ENCODE peak calls at places on chromosomes 16 and 17, in four cellular contexts. R is lung; F is psoas muscle; O is CD8-positive, alpha-beta T cell. U is an unnamed sample.

GRCh38 chr17:38868095-38868967 is 1.5 kb upstream of the LASP1 start:
- DNase-seq in R (peak; percentile 32), F (peak; percentile 65), O (no peak), U (peak; percentile 83)

GRCh38 chr16:71383054-71383773 is 24.7 kb downstream of the CALB2 start:
- DNase-seq in R (no peak), F (no peak), O (no peak), U (no peak)

GRCh38 chr16:81524382-81524781 is 79.8 kb downstream of the CMIP start:
- DNase-seq in R (no peak), F (no peak), O (peak; percentile 84), U (no peak)

GRCh38 chr16:12315330-12316138 is 339.0 kb downstream of the SNX29 start:
- DNase-seq in R (no peak), F (no peak), O (no peak), U (no peak)

GRCh38 chr17:52762147-52762793 is 603.8 kb upstream of the CA10 start:
- DNase-seq in R (no peak), F (no peak), O (no peak), U (no peak)

GRCh38 chr17:2053380-2054261 is 1.3 kb upstream of the HIC1 start:
- DNase-seq in R (no peak), F (peak; percentile 83), O (peak; percentile 83), U (peak; percentile 93)

GRCh38 chr17:61426482-61427304 is 25.5 kb upstream of the TBX4 start:
- DNase-seq in R (no peak), F (no peak), O (no peak), U (no peak)

GRCh38 chr17:63698381-63698885 is 1.5 kb downstream of the LIMD2 start:
- DNase-seq in R (no peak), F (no peak), O (peak; percentile 26), U (no peak)

GRCh38 chr17:45656527-45657181 is 127.5 kb upstream of the CRHR1 start:
- DNase-seq in R (no peak), F (no peak), O (no peak), U (no peak)

GRCh38 chr17:1710807-1711553 is 803 bp upstream of the TLCD2 start:
- DNase-seq in R (no peak), F (no peak), O (no peak), U (no peak)

GRCh38 chr17:35213412-35213925 is 19.3 kb upstream of the SLC35G3 start:
- DNase-seq in R (no peak), F (no peak), O (no peak), U (no peak)

GRCh38 chr16:4958510-4959111 is 481 bp downstream of the SEC14L5 start:
- DNase-seq in R (no peak), F (no peak), O (no peak), U (no peak)

GRCh38 chr16:67923414-67924127 is 8.1 kb downstream of the CTRL start:
- DNase-seq in R (no peak), F (no peak), O (peak; percentile 3), U (no peak)

GRCh38 chr17:38730526-38731379 is 612 bp downstream of the CISD3 start:
- DNase-seq in R (peak; percentile 82), F (peak; percentile 80), O (no peak), U (peak; percentile 93)

GRCh38 chr16:1914084-1914608 is 4.1 kb downstream of the HS3ST6 start:
- DNase-seq in R (no peak), F (no peak), O (no peak), U (no peak)

GRCh38 chr16:1330260-1330914 is 3.1 kb upstream of the BAIAP3 start:
- DNase-seq in R (no peak), F (no peak), O (no peak), U (no peak)

GRCh38 chr17:77322534-77323412 is 182.0 kb downstream of the SEC14L1 start:
- DNase-seq in R (peak; percentile 75), F (peak; percentile 91), O (no peak), U (peak; percentile 95)

GRCh38 chr16:49348408-49349176 is 25.0 kb upstream of the C16orf78 start:
- DNase-seq in R (no peak), F (no peak), O (no peak), U (no peak)

GRCh38 chr16:18833707-18834505 is 32.6 kb upstream of the ARL6IP1 start:
- DNase-seq in R (no peak), F (no peak), O (no peak), U (no peak)

GRCh38 chr17:64229815-64230550 is 33.1 kb downstream of the TEX2 start:
- DNase-seq in R (no peak), F (no peak), O (no peak), U (no peak)

GRCh38 chr17:159609-160008 is 21.8 kb downstream of the DOC2B start:
- DNase-seq in R (no peak), F (no peak), O (peak; percentile 10), U (no peak)

GRCh38 chr16:74837056-74837455 is 62.4 kb upstream of the FA2H start:
- DNase-seq in R (no peak), F (no peak), O (no peak), U (no peak)

GRCh38 chr17:66712453-66712852 is 122.5 kb upstream of the CACNG5 start:
- DNase-seq in R (no peak), F (no peak), O (no peak), U (no peak)

GRCh38 chr16:89411335-89411850 is 79.0 kb downstream of the ANKRD11 start:
- DNase-seq in R (no peak), F (no peak), O (no peak), U (no peak)
- H3K4me1 ChIP-seq in R (peaks cover 51% of the 10 kb centered on the region), F (peaks cover 86% of the 10 kb centered on the region), O (peaks cover 92% of the 10 kb centered on the region), U (peaks cover 84% of the 10 kb centered on the region)

GRCh38 chr17:41959030-41959335 is 7.6 kb upstream of the CNP start:
- DNase-seq in R (no peak), F (no peak), O (no peak), U (no peak)
- TF ChIP-seq CTCF in R (no peak), F (no peak), O (no peak), U (no peak)

GRCh38 chr17:81018044-81018802 is 16.7 kb upstream of the BAIAP2 start:
- DNase-seq in R (no peak), F (peak; percentile 21), O (no peak), U (peak; percentile 74)
- H3K4me1 ChIP-seq in R (peaks cover 16% of the 10 kb centered on the region), F (peaks cover 41% of the 10 kb centered on the region), O (peaks cover 24% of the 10 kb centered on the region), U (peaks cover 52% of the 10 kb centered on the region)

DNA sequence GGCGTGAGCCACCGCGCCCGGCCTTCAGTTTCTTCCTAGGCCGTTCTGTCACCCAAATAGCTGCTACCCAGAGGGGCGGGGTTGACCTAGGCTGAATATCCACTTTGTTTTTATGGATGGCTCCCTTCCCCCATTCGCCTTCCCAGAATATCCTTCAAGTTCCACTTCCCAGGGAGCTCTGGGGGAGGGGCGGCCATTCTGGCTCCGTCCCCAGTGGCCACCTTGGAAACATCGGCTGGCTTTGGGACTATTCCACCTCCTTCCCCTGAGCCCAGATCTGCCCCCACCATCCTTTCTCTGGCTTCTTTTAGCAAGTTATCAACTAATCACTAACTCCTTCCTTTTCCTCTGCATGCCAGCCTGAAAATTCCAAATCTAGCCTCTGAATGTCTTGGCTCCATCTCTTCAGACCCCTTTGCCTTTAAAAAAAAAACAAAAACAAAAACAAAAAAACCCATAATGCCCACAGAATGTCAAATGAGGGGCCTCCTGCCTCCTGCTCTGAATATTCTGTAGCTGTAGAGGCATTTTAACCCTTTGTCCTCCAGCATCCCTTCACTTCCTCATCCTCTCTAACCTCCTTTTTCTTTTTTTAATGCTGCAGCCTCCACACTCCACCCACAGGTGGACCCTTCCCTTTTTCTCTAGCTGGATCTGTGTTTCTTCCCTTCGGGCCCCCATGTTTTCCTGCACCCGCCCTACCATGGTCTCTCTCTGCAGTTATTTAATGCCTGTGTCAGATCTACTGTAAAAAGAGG is 6.4 kb downstream of the ATP1B2 start:
- DNase-seq in R (no peak), F (peak; percentile 44), O (no peak), U (peak; percentile 77)
- TF ChIP-seq CTCF in R (no peak), F (no peak), O (no peak), U (no peak)

GRCh38 chr16:23131436-23131835 is 17.8 kb downstream of the USP31 start:
- DNase-seq in R (no peak), F (no peak), O (no peak), U (no peak)
- H3K4me1 ChIP-seq in R (peaks cover 6% of the 10 kb centered on the region), F (peaks cover 28% of the 10 kb centered on the region), O (no peaks in the 10 kb centered on the region), U (peaks cover 48% of the 10 kb centered on the region)

GRCh38 chr17:55175788-55176425 is 88.9 kb upstream of the HLF start:
- DNase-seq in R (no peak), F (no peak), O (no peak), U (no peak)
- TF ChIP-seq CTCF in R (no peak), F (no peak), O (no peak), U (no peak)

GRCh38 chr16:84584678-84585077 is 33.2 kb downstream of the COTL1 start:
- DNase-seq in R (no peak), F (no peak), O (no peak), U (no peak)
- H3K4me1 ChIP-seq in R (no peaks in the 10 kb centered on the region), F (peaks cover 6% of the 10 kb centered on the region), O (peaks cover 17% of the 10 kb centered on the region), U (peaks cover 16% of the 10 kb centered on the region)

DNA sequence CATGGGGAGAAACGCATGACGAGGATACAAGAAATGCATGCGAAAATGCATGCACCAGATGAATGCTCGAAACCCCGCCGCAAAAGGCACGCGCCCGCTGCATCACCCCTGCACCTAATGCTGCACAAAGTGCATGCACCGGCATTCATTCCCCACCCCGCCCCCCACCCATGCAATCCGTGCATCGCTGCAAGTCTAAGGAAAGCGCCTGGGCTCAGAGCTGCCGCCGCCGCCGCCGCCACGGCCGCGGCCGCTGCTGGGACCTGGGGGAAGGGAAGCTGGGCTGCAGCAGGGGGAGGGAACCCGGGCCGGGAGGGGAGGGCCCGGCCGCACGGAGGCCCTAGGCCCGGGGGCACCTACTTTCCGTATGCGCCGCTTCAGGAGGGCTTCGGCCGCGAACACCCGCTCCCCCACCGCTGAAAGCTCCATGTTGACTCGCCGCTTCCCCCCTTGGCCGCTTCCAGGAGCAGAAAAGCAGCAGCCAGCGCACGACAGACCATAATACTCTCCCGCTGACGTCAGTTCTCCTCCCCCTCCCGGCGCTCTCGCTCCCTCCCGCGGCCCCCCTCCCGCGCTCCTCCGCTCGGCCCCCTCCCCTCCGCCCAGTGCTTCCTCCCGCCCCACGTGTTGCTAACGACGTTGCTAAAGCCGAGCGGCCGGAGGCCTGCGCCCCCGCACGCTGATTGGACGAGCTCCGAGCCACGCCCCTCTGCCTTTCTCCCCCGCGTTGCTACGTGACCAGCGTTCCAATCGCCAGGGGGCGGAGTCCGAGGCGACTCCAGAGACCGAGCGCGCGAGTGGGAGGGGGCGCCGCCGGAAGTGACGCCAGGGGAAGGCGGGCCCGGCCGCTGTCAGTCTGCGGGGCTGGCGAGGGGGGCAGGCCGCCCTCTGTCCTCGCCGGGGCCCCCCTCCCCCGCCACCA is at the start of gene CBX8:
- DNase-seq in R (peak; percentile 100), F (peak; percentile 100), O (peak; percentile 98), U (peak; percentile 100)
- TF ChIP-seq CTCF in R (peak; percentile 12), F (no peak), O (no peak), U (no peak)

DNA sequence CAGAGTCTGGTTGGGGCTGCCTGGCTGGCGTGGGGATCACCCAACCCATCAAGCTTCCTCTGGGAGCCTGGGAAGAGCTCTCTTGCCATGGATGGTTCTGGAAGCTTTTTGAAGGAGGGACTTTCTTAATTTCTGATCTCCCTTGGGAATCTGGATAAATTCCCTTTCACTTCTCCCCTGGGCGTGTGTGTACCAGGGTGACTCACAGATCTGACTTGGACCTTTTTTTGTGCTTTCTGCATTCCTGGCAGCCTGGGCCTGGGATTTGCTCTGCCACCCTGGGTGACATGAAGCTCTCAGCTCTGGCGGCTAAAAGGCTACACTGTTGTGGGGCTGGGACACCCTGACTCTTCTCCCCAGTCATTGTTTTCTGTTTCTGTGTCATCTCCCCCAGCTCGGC is 70.1 kb downstream of the ABCC1 start:
- DNase-seq in R (no peak), F (no peak), O (no peak), U (no peak)
- H3K4me1 ChIP-seq in R (peaks cover 11% of the 10 kb centered on the region), F (peaks cover 38% of the 10 kb centered on the region), O (no peaks in the 10 kb centered on the region), U (peaks cover 43% of the 10 kb centered on the region)